ENCODE peak calls at places on chromosomes 16 and 17, in five cellular contexts. D, S, L, G and O are unnamed samples. For H3K4me1, the result is how much of the 10 kb centered on the place peaks cover.

GRCh38 chr17:58658804-58659713 is 32.8 kb downstream of the TEX14 start:
- DNase-seq in S (peak), L (peak), D (peak), G (peak), O (peak)

GRCh38 chr16:13397126-13397525 is 495.7 kb downstream of the SHISA9 start:
- DNase-seq in G (no peak), S (no peak), D (no peak), L (no peak), O (no peak)

GRCh38 chr17:73551756-73552155 is 92.5 kb downstream of the SDK2 start:
- DNase-seq in G (no peak), L (no peak), D (no peak), S (no peak), O (no peak)

GRCh38 chr16:24504467-24505345 is 34.7 kb upstream of the RBBP6 start:
- DNase-seq in G (peak), D (no peak), S (no peak), L (peak), O (peak)

GRCh38 chr17:79168486-79169055 is 93.9 kb downstream of the ENGASE start:
- DNase-seq in D (no peak), L (no peak), S (no peak), G (no peak), O (no peak)

GRCh38 chr17:49404906-49405305 is 9.8 kb downstream of the PHB1 start:
- DNase-seq in L (no peak), G (no peak), D (no peak), S (no peak), O (no peak)

GRCh38 chr17:44389281-44389680 is at the start of gene ITGA2B:
- DNase-seq in G (no peak), D (no peak), L (no peak), S (no peak), O (no peak)

GRCh38 chr17:27878776-27879562 is 14.2 kb downstream of the LYRM9 start:
- DNase-seq in G (no peak), D (no peak), S (no peak), L (no peak), O (peak)

GRCh38 chr17:81066072-81066471 is 31.1 kb downstream of the BAIAP2 start:
- DNase-seq in L (no peak), S (no peak), G (no peak), D (no peak), O (no peak)

GRCh38 chr16:78663690-78664089 is 564.2 kb downstream of the WWOX start:
- DNase-seq in S (no peak), D (no peak), G (no peak), L (no peak), O (no peak)

GRCh38 chr16:70717817-70718216 is 32.0 kb upstream of the MTSS2 start:
- DNase-seq in L (no peak), D (no peak), G (no peak), S (no peak), O (no peak)

GRCh38 chr17:9537177-9537776 is 38.3 kb downstream of the STX8 start:
- DNase-seq in L (no peak), G (no peak), S (no peak), D (no peak), O (no peak)

GRCh38 chr16:81567987-81568748 is 123.6 kb downstream of the CMIP start:
- DNase-seq in S (no peak), D (no peak), L (no peak), G (peak), O (no peak)

GRCh38 chr17:9845306-9845705 is 19.6 kb downstream of the GLP2R start:
- DNase-seq in D (no peak), S (no peak), L (no peak), G (no peak), O (no peak)

GRCh38 chr17:8470447-8471047 is 34.9 kb downstream of the NDEL1 start:
- DNase-seq in S (no peak), D (peak), G (no peak), L (no peak), O (no peak)

GRCh38 chr16:13996778-13997288 is 74.3 kb upstream of the MRTFB start:
- DNase-seq in G (no peak), L (no peak), D (no peak), S (no peak), O (no peak)

GRCh38 chr17:15966879-15967248 is 21.9 kb downstream of the ADORA2B start:
- DNase-seq in S (peak), D (no peak), L (no peak), G (no peak), O (no peak)

GRCh38 chr17:35406568-35406967 is 25.7 kb downstream of the SLFN12 start:
- DNase-seq in S (no peak), L (no peak), G (no peak), D (no peak), O (no peak)

GRCh38 chr16:2968368-2968737 is 795 bp upstream of the PAQR4 start:
- DNase-seq in L (no peak), D (no peak), S (no peak), G (no peak), O (no peak)

GRCh38 chr16:80852261-80852872 is 48.0 kb upstream of the CDYL2 start:
- DNase-seq in G (peak), S (no peak), L (no peak), D (no peak), O (no peak)

GRCh38 chr17:73003487-73003886 is 89.0 kb downstream of the SLC39A11 start:
- DNase-seq in S (no peak), L (no peak), G (no peak), D (no peak), O (no peak)

GRCh38 chr17:37465058-37465616 is 24.6 kb upstream of the DUSP14 start:
- DNase-seq in S (no peak), G (peak), L (no peak), D (no peak), O (no peak)

GRCh38 chr17:2042355-2042929 is 620 bp downstream of the OVCA2 start:
- DNase-seq in G (no peak), L (no peak), S (no peak), D (no peak), O (no peak)

GRCh38 chr16:68251812-68252211 is 6.6 kb downstream of the PLA2G15 start:
- DNase-seq in G (no peak), S (no peak), D (peak), L (no peak), O (no peak)

GRCh38 chr17:65278050-65278819 is 141.1 kb downstream of the RGS9 start:
- DNase-seq in G (peak), S (no peak), D (no peak), L (no peak), O (no peak)

GRCh38 chr17:28901866-28902818 is 737 bp downstream of the DHRS13 start:
- DNase-seq in S (peak), D (peak), G (no peak), L (no peak), O (no peak)

GRCh38 chr17:39923836-39924690 is 3.3 kb downstream of the ORMDL3 start:
- DNase-seq in D (no peak), S (no peak), G (peak), L (no peak), O (no peak)
- H3K4me1 ChIP-seq in D (half or more), S (under half), G (under half), L (under half), O (under half)

GRCh38 chr17:31488264-31488981 is 96.9 kb downstream of the RAB11FIP4 start:
- DNase-seq in L (no peak), S (peak), G (no peak), D (no peak), O (peak)

GRCh38 chr17:31488982-31489294 is 97.5 kb downstream of the RAB11FIP4 start:
- DNase-seq in G (no peak), S (no peak), L (no peak), D (no peak), O (peak)

GRCh38 chr17:31489295-31490018 is 98.0 kb downstream of the RAB11FIP4 start:
- DNase-seq in D (no peak), L (no peak), S (peak), G (no peak), O (peak)

GRCh38 chr17:31490991-31491793 is 99.7 kb downstream of the RAB11FIP4 start:
- DNase-seq in S (no peak), L (no peak), G (no peak), D (no peak), O (no peak)

DNA sequence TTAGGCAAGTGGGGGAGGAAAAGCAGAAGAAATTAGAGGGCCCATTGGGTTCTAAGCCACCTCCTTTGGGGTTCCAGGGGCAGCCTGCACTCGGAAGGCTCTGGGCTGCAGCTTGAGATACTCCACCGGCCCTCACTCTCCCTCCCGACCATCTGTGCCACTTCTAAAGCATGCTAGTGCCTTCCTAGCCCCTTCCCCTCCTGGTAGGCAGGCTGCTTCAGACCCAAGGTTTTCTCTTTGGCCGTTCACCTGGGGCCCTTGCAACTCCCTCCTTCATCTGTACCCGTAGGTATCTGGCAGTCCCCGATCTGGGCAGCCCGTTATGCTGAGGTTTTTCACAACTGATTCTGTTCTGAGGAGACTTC is 98.5 kb downstream of the RAB11FIP4 start:
- DNase-seq in G (no peak), S (no peak), D (no peak), L (no peak), O (no peak)
- H3K4me1 ChIP-seq in G (under half), S (under half), D (half or more), L (under half), O (half or more)

GRCh38 chr17:76038050-76038449 is 10.9 kb upstream of the EVPL start:
- DNase-seq in D (no peak), S (no peak), G (peak), L (no peak), O (no peak)
- H3K4me1 ChIP-seq in D (under half), S (under half), G (under half), L (under half), O (under half)

GRCh38 chr17:41868568-41868967 is 3.3 kb upstream of the KLHL11 start:
- DNase-seq in G (no peak), S (no peak), L (no peak), D (no peak), O (no peak)
- H3K4me1 ChIP-seq in G (under half), S (under half), L (under half), D (under half), O (under half)